ENCODE peak calls at places on chromosome 4, in six cellular contexts. One of them, this sample, is unnamed. For H3K4me1, the result is how much of the 10 kb centered on the place peaks cover.

GRCh38 chr4:25779021-25779420 is 83.8 kb downstream of the SEL1L3 start:
- DNase-seq in body of pancreas: no peak
- DNase-seq in aorta: no peak
- DNase-seq in mucosa of descending colon: no peak
- DNase-seq in A673: no peak
- DNase-seq in sigmoid colon: no peak
- DNase-seq in this sample: no peak

GRCh38 chr4:170057851-170058250 is 31.7 kb upstream of the MFAP3L start:
- DNase-seq in sigmoid colon: no peak
- DNase-seq in mucosa of descending colon: no peak
- DNase-seq in aorta: no peak
- DNase-seq in body of pancreas: no peak
- DNase-seq in A673: no peak
- DNase-seq in this sample: no peak

GRCh38 chr4:144663852-144664488 is 18.0 kb downstream of the HHIP start:
- DNase-seq in sigmoid colon: no peak
- DNase-seq in body of pancreas: no peak
- DNase-seq in A673: no peak
- DNase-seq in aorta: no peak
- DNase-seq in mucosa of descending colon: no peak
- DNase-seq in this sample: no peak

GRCh38 chr4:113979157-113979972 is at the start of gene ARSJ:
- DNase-seq in A673: peak
- DNase-seq in sigmoid colon: peak
- DNase-seq in aorta: peak
- DNase-seq in mucosa of descending colon: peak
- DNase-seq in body of pancreas: peak
- DNase-seq in this sample: peak

GRCh38 chr4:85147481-85148076 is 181.1 kb upstream of the WDFY3 start:
- DNase-seq in A673: peak
- DNase-seq in mucosa of descending colon: no peak
- DNase-seq in sigmoid colon: peak
- DNase-seq in body of pancreas: peak
- DNase-seq in aorta: peak
- DNase-seq in this sample: peak

GRCh38 chr4:38488891-38489861 is 174.8 kb upstream of the KLF3 start:
- DNase-seq in A673: peak
- DNase-seq in mucosa of descending colon: no peak
- DNase-seq in body of pancreas: no peak
- DNase-seq in sigmoid colon: no peak
- DNase-seq in aorta: no peak
- DNase-seq in this sample: no peak

GRCh38 chr4:7703669-7704068 is 236.0 kb downstream of the AFAP1 start:
- DNase-seq in sigmoid colon: no peak
- DNase-seq in A673: no peak
- DNase-seq in aorta: no peak
- DNase-seq in body of pancreas: no peak
- DNase-seq in mucosa of descending colon: no peak
- DNase-seq in this sample: no peak

GRCh38 chr4:27217261-27217769 is 356.7 kb downstream of the STIM2 start:
- DNase-seq in mucosa of descending colon: no peak
- DNase-seq in sigmoid colon: no peak
- DNase-seq in body of pancreas: no peak
- DNase-seq in A673: peak
- DNase-seq in aorta: no peak
- DNase-seq in this sample: no peak

GRCh38 chr4:138663883-138664282 is 351.7 kb upstream of the NOCT start:
- DNase-seq in mucosa of descending colon: no peak
- DNase-seq in body of pancreas: no peak
- DNase-seq in A673: no peak
- DNase-seq in aorta: no peak
- DNase-seq in sigmoid colon: no peak
- DNase-seq in this sample: no peak

GRCh38 chr4:18051281-18051680 is 29.7 kb upstream of the LCORL start:
- DNase-seq in body of pancreas: no peak
- DNase-seq in sigmoid colon: no peak
- DNase-seq in mucosa of descending colon: no peak
- DNase-seq in aorta: no peak
- DNase-seq in A673: no peak
- DNase-seq in this sample: no peak

GRCh38 chr4:177427097-177427665 is 15.1 kb downstream of the AGA start:
- DNase-seq in aorta: no peak
- DNase-seq in sigmoid colon: no peak
- DNase-seq in A673: no peak
- DNase-seq in mucosa of descending colon: no peak
- DNase-seq in body of pancreas: no peak
- DNase-seq in this sample: no peak

GRCh38 chr4:64271601-64272081 is 137.6 kb downstream of the TECRL start:
- DNase-seq in body of pancreas: no peak
- DNase-seq in sigmoid colon: no peak
- DNase-seq in A673: no peak
- DNase-seq in aorta: no peak
- DNase-seq in mucosa of descending colon: no peak
- DNase-seq in this sample: no peak

GRCh38 chr4:140367738-140368137 is 5.7 kb upstream of the SCOC start:
- DNase-seq in aorta: no peak
- DNase-seq in mucosa of descending colon: no peak
- DNase-seq in A673: no peak
- DNase-seq in sigmoid colon: no peak
- DNase-seq in body of pancreas: no peak
- DNase-seq in this sample: no peak

GRCh38 chr4:142473218-142473959 is 372.7 kb downstream of the INPP4B start:
- DNase-seq in body of pancreas: peak
- DNase-seq in A673: peak
- DNase-seq in mucosa of descending colon: no peak
- DNase-seq in sigmoid colon: peak
- DNase-seq in aorta: no peak
- DNase-seq in this sample: no peak

GRCh38 chr4:147958057-147958456 is 226.2 kb downstream of the ARHGAP10 start:
- DNase-seq in mucosa of descending colon: no peak
- DNase-seq in sigmoid colon: no peak
- DNase-seq in body of pancreas: no peak
- DNase-seq in aorta: no peak
- DNase-seq in A673: no peak
- DNase-seq in this sample: no peak

GRCh38 chr4:20356565-20356964 is 104.9 kb downstream of the SLIT2 start:
- DNase-seq in body of pancreas: no peak
- DNase-seq in aorta: no peak
- DNase-seq in sigmoid colon: no peak
- DNase-seq in mucosa of descending colon: no peak
- DNase-seq in A673: no peak
- DNase-seq in this sample: no peak

GRCh38 chr4:7323872-7324650 is 110.7 kb downstream of the PSAPL1 start:
- DNase-seq in A673: no peak
- DNase-seq in sigmoid colon: no peak
- DNase-seq in body of pancreas: no peak
- DNase-seq in mucosa of descending colon: peak
- DNase-seq in aorta: peak
- DNase-seq in this sample: peak

GRCh38 chr4:72577211-72577610 is 8.2 kb upstream of the ADAMTS3 start:
- DNase-seq in body of pancreas: no peak
- DNase-seq in aorta: no peak
- DNase-seq in sigmoid colon: no peak
- DNase-seq in A673: no peak
- DNase-seq in mucosa of descending colon: no peak
- DNase-seq in this sample: no peak

GRCh38 chr4:24210332-24210902 is 320.6 kb upstream of the PPARGC1A start:
- DNase-seq in mucosa of descending colon: peak
- DNase-seq in body of pancreas: peak
- DNase-seq in A673: no peak
- DNase-seq in sigmoid colon: peak
- DNase-seq in aorta: peak
- DNase-seq in this sample: peak

GRCh38 chr4:11342401-11342800 is 86.3 kb downstream of the HS3ST1 start:
- DNase-seq in body of pancreas: no peak
- DNase-seq in mucosa of descending colon: no peak
- DNase-seq in aorta: no peak
- DNase-seq in A673: no peak
- DNase-seq in sigmoid colon: no peak
- DNase-seq in this sample: no peak

DNA sequence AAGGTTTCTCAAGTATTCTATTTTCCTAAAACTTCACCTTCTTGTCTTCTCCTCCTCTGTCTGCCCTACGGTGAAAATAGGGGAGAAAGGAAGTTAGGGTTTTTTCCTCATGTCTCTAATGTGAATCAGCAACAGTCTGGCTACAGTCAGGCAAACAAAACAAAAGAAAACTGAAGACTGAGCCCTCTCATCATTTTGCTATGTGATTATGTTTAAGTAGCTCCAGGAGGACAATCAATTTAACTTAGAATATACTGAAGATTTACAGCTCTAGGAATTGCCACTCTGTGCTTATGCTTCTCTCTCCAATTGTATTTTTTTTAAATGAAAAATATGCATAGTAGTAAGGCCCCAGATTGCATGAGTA is 316.2 kb downstream of the GPAT3 start:
- DNase-seq in aorta: no peak
- DNase-seq in mucosa of descending colon: no peak
- DNase-seq in body of pancreas: no peak
- DNase-seq in sigmoid colon: no peak
- DNase-seq in A673: no peak
- DNase-seq in this sample: no peak
- H3K4me1 ChIP-seq in aorta: under half
- H3K4me1 ChIP-seq in mucosa of descending colon: under half
- H3K4me1 ChIP-seq in body of pancreas: under half
- H3K4me1 ChIP-seq in sigmoid colon: under half
- H3K4me1 ChIP-seq in A673: under half
- H3K4me1 ChIP-seq in this sample: under half

DNA sequence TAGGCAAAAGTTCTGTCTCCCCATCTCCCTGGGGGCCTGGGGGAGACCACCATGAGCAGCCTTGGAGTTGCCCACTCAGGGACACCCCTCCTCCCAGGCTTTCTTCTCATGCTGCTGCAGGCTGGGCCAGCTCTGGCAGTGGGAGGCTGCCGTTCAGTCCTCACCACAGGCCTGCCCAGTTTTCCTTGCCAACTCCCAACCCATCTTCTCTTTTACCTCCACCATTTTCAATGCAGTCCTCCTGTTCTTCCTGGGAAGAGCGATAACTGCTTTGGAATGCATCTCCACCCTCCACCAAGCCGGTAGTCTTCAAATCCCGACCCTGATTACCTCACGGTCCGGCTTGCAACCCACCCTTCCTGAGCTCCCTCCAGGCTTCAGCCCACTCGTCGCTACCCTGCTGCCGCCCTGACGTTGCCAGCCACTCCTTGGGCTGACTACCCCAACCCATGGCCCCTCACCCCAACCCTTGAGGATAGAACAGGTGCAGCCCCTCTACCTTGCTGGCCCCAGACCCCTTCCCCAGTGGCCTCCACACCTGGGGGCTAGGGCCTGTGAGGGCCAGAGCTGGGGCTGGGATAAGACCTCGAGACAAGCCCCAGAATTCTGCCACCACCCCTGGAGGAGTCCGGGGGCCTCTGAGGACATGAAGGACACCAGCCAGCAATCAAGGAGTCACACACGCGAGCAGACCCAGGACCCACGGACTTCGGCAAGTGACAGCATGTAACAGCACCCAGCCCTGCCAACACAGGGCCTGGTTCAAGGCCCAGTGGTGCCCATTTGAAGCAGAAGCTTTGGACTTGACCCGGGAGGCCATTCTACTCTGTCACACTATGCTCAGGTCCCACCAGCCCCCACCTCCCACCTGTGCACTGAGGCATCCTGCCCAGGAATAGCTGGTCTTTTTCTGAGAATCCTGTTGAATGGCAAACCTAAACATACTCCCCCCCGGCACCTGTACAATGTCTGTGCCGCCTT is 9.2 kb downstream of the WDR1 start:
- DNase-seq in sigmoid colon: peak
- DNase-seq in body of pancreas: no peak
- DNase-seq in A673: no peak
- DNase-seq in mucosa of descending colon: peak
- DNase-seq in aorta: no peak
- DNase-seq in this sample: peak
- H3K4me1 ChIP-seq in sigmoid colon: under half
- H3K4me1 ChIP-seq in body of pancreas: under half
- H3K4me1 ChIP-seq in A673: under half
- H3K4me1 ChIP-seq in mucosa of descending colon: half or more
- H3K4me1 ChIP-seq in aorta: under half
- H3K4me1 ChIP-seq in this sample: under half

DNA sequence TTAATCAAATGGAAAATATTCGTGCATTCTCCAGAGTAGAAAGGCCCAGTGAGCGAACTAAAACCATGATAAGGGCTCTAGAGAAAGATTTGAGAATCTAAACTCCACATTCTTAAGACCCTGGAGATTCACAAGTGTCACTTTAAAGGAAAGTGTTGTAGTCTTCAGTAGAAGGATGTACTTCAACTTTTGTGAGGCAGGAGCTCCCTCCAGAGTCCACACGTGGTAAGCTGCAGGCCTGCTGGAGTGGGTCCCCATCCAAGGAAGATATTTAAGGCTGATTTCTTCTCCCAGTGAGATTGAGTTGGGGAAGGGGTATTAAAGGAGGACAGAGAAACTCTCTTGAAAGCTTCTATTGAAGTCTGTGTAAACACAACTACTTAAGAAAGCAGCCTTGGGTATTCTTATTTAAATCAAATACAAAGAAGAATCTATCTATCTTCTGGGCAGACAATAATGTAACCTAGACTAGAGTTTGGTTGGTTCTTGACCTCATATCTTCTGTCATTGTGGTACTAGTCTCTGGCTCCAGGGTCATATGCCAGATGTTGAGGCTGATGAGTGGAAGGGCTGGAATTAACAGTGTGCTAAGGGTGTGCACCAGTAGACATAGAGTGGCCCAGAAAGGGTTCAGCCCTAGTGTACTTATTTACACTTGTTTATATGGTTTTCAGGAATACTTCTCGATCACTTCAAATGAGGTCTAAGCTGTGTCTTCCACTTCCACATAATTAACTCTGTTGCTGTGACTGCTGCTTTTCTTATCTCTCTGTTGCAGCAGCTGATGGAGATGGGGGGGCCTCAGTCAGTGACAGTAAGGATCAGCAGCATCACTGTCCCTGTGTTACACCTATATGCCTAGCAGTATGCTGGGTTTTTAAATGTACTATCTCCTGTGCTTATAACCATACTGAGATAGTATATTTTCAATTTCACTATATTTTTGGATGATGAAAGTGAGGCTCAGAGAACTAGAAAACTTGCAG is 76.1 kb downstream of the HMGB2 start:
- DNase-seq in aorta: peak
- DNase-seq in A673: peak
- DNase-seq in mucosa of descending colon: no peak
- DNase-seq in sigmoid colon: peak
- DNase-seq in body of pancreas: peak
- DNase-seq in this sample: no peak
- H3K4me1 ChIP-seq in aorta: under half
- H3K4me1 ChIP-seq in A673: half or more
- H3K4me1 ChIP-seq in mucosa of descending colon: under half
- H3K4me1 ChIP-seq in sigmoid colon: under half
- H3K4me1 ChIP-seq in body of pancreas: under half
- H3K4me1 ChIP-seq in this sample: under half

DNA sequence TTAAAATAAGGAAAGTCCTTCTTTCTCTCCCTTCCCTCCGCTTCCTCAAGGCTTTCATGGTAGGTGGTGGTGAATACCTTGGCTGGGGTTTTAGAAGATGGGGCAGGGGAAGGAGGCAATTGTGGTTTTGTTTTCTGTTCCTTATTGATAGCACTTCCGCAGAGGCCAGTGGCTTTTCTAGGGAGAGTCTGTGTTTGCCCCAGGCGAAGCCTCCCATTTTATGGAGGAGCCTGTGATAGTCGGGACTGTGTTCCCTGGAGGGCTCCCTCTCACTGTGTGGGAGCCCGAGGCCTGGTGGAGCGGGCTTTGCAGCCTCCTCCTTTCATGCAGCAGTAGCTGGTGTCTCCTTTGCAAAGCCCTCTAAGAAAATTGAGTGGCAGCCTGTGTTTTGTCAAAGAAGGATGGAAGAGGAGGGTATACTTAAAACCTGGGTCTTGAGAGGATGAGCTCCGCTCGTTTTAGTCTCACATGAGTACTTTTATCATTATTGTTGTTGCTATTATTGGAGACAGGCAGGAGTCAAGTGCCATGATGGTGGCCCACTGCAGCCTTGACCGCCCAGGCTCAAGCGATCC is 29.8 kb upstream of the STOX2 start:
- DNase-seq in mucosa of descending colon: no peak
- DNase-seq in aorta: no peak
- DNase-seq in body of pancreas: no peak
- DNase-seq in sigmoid colon: no peak
- DNase-seq in A673: no peak
- DNase-seq in this sample: no peak
- H3K4me1 ChIP-seq in mucosa of descending colon: under half
- H3K4me1 ChIP-seq in aorta: under half
- H3K4me1 ChIP-seq in body of pancreas: under half
- H3K4me1 ChIP-seq in sigmoid colon: under half
- H3K4me1 ChIP-seq in A673: under half
- H3K4me1 ChIP-seq in this sample: under half